ENCODE peak calls at places on chromosomes 11 and 22, in nine cellular contexts. F is colonic mucosa, K is gastrocnemius medialis, E is GM12865, A is tibial artery, H is sigmoid colon, T is psoas muscle, D is IMR-90, Z is coronary artery. C is an unnamed sample.

GRCh38 chr22:40434101-40434500 is 63.7 kb downstream of the SGSM3 start:
- DNase-seq in K (no peak), H (no peak), F (no peak), Z (no peak), A (no peak), T (no peak), E (no peak), D (peak), C (peak)

GRCh38 chr11:100984668-100985067 is 144.9 kb downstream of the PGR start:
- DNase-seq in D (no peak), Z (no peak), T (no peak), E (no peak), F (no peak), K (no peak), A (no peak), H (no peak), C (no peak)

GRCh38 chr22:19423906-19424500 is 7.5 kb downstream of the HIRA start:
- DNase-seq in E (no peak), T (no peak), A (no peak), H (no peak), Z (no peak), D (no peak), F (no peak), K (no peak), C (no peak)

GRCh38 chr22:50531546-50532352 is 1.9 kb upstream of the TYMP start:
- DNase-seq in H (peak), E (peak), Z (peak), T (peak), K (peak), F (peak), D (peak), A (peak), C (peak)

GRCh38 chr11:10498426-10499250 is 42.3 kb downstream of the RNF141 start:
- DNase-seq in T (no peak), F (peak), E (no peak), K (no peak), H (no peak), A (no peak), Z (no peak), D (no peak), C (no peak)

GRCh38 chr11:128929468-128929867 is 13.2 kb downstream of the TP53AIP1 start:
- DNase-seq in D (peak), T (no peak), H (no peak), E (peak), K (no peak), A (no peak), Z (no peak), F (no peak), C (no peak)

GRCh38 chr11:60750911-60751310 is 5.8 kb upstream of the MS4A15 start:
- DNase-seq in H (no peak), A (no peak), T (no peak), K (no peak), F (no peak), D (no peak), Z (no peak), E (no peak), C (no peak)

GRCh38 chr11:2913776-2914474 is 15.3 kb downstream of the PHLDA2 start:
- DNase-seq in H (no peak), A (no peak), E (no peak), T (no peak), K (no peak), F (no peak), D (no peak), Z (no peak), C (no peak)

GRCh38 chr11:108496643-108497256 is 1.4 kb downstream of the POGLUT3 start:
- DNase-seq in T (no peak), F (no peak), A (no peak), H (no peak), E (no peak), Z (no peak), K (no peak), D (peak), C (peak)
- H3K4me3 ChIP-seq in T (peak), F (no peak), A (peak), H (peak), E (peak), Z (peak), K (peak), D (peak), C (peak)

DNA sequence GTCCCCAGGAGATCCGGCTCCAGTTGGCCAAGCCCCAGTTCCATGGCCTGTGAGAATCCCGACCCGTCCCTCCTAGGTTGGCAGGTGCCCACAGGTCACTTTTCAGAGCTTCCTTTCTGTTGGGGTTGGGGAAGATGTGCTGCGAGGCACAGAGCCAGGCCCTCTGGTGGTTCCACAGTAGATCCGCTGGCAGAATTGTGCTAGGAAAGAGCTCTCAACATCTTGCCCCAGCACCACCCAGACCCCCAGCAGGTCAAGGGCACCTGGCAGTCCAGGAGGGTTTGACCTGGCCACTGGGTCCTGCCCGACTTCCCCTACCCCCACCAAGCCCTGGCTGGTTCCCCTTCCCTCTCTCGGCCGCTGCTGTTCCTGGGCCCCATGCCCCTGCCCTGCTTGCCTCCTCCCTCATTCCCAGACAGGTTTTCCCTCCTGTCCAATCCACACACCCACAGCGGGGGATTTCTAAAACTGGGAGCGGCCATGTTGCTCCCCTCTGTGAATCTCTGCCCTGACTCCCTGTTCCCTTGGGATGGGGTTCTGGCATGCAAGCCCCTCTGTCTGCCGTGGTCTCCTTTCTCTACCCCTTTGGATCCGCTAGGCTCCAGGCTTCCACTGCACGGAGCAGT is 26.2 kb upstream of the GCAT start:
- DNase-seq in A (no peak), K (no peak), T (no peak), Z (no peak), F (no peak), H (no peak), E (no peak), D (peak), C (no peak)
- TF ChIP-seq CTCF in A (no peak), K (no peak), T (no peak), Z (no peak), F (no peak), H (no peak), E (peak), D (peak), C (peak)

DNA sequence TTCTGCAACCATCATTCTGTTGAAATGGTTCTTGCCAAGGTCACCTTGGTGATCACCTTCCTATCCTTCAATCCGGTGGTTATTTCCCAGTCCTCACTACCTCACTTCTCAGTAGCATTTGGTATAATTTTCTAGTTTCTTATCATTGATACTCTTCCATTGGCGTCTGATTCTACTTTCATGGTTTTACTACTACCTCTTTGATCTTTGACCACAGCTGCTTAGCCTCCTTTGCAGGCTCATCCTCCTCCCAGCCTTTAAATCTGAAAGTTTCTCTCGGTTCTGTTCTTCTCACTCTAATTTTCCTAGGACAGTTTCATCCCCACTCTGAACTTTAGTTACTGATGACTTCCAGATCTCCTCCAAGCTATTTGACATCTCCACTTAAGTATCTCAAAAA is 5.0 kb downstream of the TIMM10B start:
- DNase-seq in A (no peak), T (no peak), E (no peak), H (no peak), F (no peak), Z (no peak), D (no peak), K (no peak), C (no peak)
- H3K4me3 ChIP-seq in A (no peak), T (no peak), E (no peak), H (no peak), F (no peak), Z (no peak), D (no peak), K (no peak), C (no peak)

GRCh38 chr22:38981005-38981658 is 1.0 kb upstream of the APOBEC3B start:
- DNase-seq in A (no peak), H (no peak), F (peak), Z (no peak), T (no peak), K (no peak), D (peak), E (peak), C (peak)
- TF ChIP-seq CTCF in A (peak), H (peak), F (peak), Z (no peak), T (no peak), K (no peak), D (peak), E (peak), C (peak)

GRCh38 chr11:64253043-64253442 is 1.7 kb downstream of the PLCB3 start:
- DNase-seq in T (no peak), F (no peak), A (no peak), D (no peak), H (no peak), K (no peak), Z (no peak), E (no peak), C (no peak)
- H3K4me3 ChIP-seq in T (peak), F (peak), A (peak), D (no peak), H (no peak), K (no peak), Z (peak), E (no peak), C (peak)

C was measured in AG10803.